ENCODE peak calls at places on chromosome 18, in eight cellular contexts. One of them, this sample, is unnamed.

GRCh38 chr18:46097378-46097852 is 681 bp downstream of the ATP5F1A start:
- DNase-seq in tibial nerve: no peak
- DNase-seq in ovary: no peak
- DNase-seq in A549: no peak
- DNase-seq in HCT116: no peak
- DNase-seq in adrenal gland: peak
- DNase-seq in spleen: no peak
- DNase-seq in IMR-90: no peak
- DNase-seq in this sample: no peak

GRCh38 chr18:46738491-46738890 is 18.4 kb downstream of the ST8SIA5 start:
- DNase-seq in adrenal gland: no peak
- DNase-seq in A549: no peak
- DNase-seq in ovary: no peak
- DNase-seq in spleen: no peak
- DNase-seq in IMR-90: no peak
- DNase-seq in tibial nerve: no peak
- DNase-seq in HCT116: no peak
- DNase-seq in this sample: no peak

GRCh38 chr18:44799422-44800421 is 119.0 kb downstream of the SETBP1 start:
- DNase-seq in adrenal gland: no peak
- DNase-seq in IMR-90: no peak
- DNase-seq in ovary: no peak
- DNase-seq in tibial nerve: no peak
- DNase-seq in spleen: no peak
- DNase-seq in A549: no peak
- DNase-seq in HCT116: no peak
- DNase-seq in this sample: no peak

GRCh38 chr18:39162013-39162412 is 1596.4 kb upstream of the CELF4 start:
- DNase-seq in IMR-90: no peak
- DNase-seq in A549: no peak
- DNase-seq in tibial nerve: no peak
- DNase-seq in HCT116: no peak
- DNase-seq in spleen: no peak
- DNase-seq in ovary: no peak
- DNase-seq in adrenal gland: no peak
- DNase-seq in this sample: no peak

GRCh38 chr18:44098551-44099098 is 582.1 kb upstream of the SETBP1 start:
- DNase-seq in spleen: no peak
- DNase-seq in adrenal gland: no peak
- DNase-seq in ovary: no peak
- DNase-seq in tibial nerve: no peak
- DNase-seq in IMR-90: peak
- DNase-seq in HCT116: no peak
- DNase-seq in A549: peak
- DNase-seq in this sample: no peak

GRCh38 chr18:2425426-2426317 is 145.6 kb downstream of the METTL4 start:
- DNase-seq in HCT116: no peak
- DNase-seq in adrenal gland: no peak
- DNase-seq in ovary: no peak
- DNase-seq in IMR-90: peak
- DNase-seq in spleen: no peak
- DNase-seq in tibial nerve: no peak
- DNase-seq in A549: no peak
- DNase-seq in this sample: no peak

GRCh38 chr18:74082476-74083070 is 65.1 kb downstream of the FBXO15 start:
- DNase-seq in tibial nerve: no peak
- DNase-seq in A549: peak
- DNase-seq in spleen: peak
- DNase-seq in ovary: no peak
- DNase-seq in IMR-90: peak
- DNase-seq in adrenal gland: peak
- DNase-seq in HCT116: peak
- DNase-seq in this sample: peak

GRCh38 chr18:61435064-61435652 is 101.9 kb downstream of the CDH20 start:
- DNase-seq in spleen: no peak
- DNase-seq in HCT116: peak
- DNase-seq in tibial nerve: no peak
- DNase-seq in ovary: no peak
- DNase-seq in A549: peak
- DNase-seq in adrenal gland: no peak
- DNase-seq in IMR-90: peak
- DNase-seq in this sample: no peak

GRCh38 chr18:12359515-12359927 is 17.5 kb downstream of the AFG3L2 start:
- DNase-seq in spleen: no peak
- DNase-seq in IMR-90: peak
- DNase-seq in ovary: no peak
- DNase-seq in tibial nerve: no peak
- DNase-seq in HCT116: no peak
- DNase-seq in A549: no peak
- DNase-seq in adrenal gland: no peak
- DNase-seq in this sample: no peak

GRCh38 chr18:78010363-78010762 is 760.7 kb downstream of the GALR1 start:
- DNase-seq in A549: no peak
- DNase-seq in tibial nerve: no peak
- DNase-seq in adrenal gland: no peak
- DNase-seq in ovary: no peak
- DNase-seq in spleen: no peak
- DNase-seq in HCT116: no peak
- DNase-seq in IMR-90: no peak
- DNase-seq in this sample: no peak

GRCh38 chr18:67402543-67402942 is 114.0 kb downstream of the DSEL start:
- DNase-seq in IMR-90: peak
- DNase-seq in ovary: no peak
- DNase-seq in adrenal gland: no peak
- DNase-seq in tibial nerve: no peak
- DNase-seq in A549: no peak
- DNase-seq in HCT116: no peak
- DNase-seq in spleen: no peak
- DNase-seq in this sample: no peak

GRCh38 chr18:63683890-63684289 is 18.9 kb upstream of the SERPINB11 start:
- DNase-seq in tibial nerve: no peak
- DNase-seq in adrenal gland: no peak
- DNase-seq in spleen: no peak
- DNase-seq in ovary: no peak
- DNase-seq in IMR-90: peak
- DNase-seq in A549: no peak
- DNase-seq in HCT116: no peak
- DNase-seq in this sample: no peak

GRCh38 chr18:59902180-59902992 is 2.6 kb downstream of the PMAIP1 start:
- DNase-seq in IMR-90: peak
- DNase-seq in ovary: no peak
- DNase-seq in A549: no peak
- DNase-seq in HCT116: no peak
- DNase-seq in tibial nerve: no peak
- DNase-seq in spleen: no peak
- DNase-seq in adrenal gland: no peak
- DNase-seq in this sample: no peak

GRCh38 chr18:25921677-25922421 is 168.6 kb downstream of the SS18 start:
- DNase-seq in spleen: no peak
- DNase-seq in ovary: no peak
- DNase-seq in A549: peak
- DNase-seq in HCT116: peak
- DNase-seq in tibial nerve: no peak
- DNase-seq in IMR-90: peak
- DNase-seq in adrenal gland: peak
- DNase-seq in this sample: peak

GRCh38 chr18:3383381-3383915 is 66.5 kb upstream of the TGIF1 start:
- DNase-seq in A549: peak
- DNase-seq in spleen: no peak
- DNase-seq in tibial nerve: no peak
- DNase-seq in HCT116: no peak
- DNase-seq in adrenal gland: no peak
- DNase-seq in IMR-90: no peak
- DNase-seq in ovary: no peak
- DNase-seq in this sample: no peak

GRCh38 chr18:23178661-23179081 is 43.4 kb downstream of the CABLES1 start:
- DNase-seq in IMR-90: no peak
- DNase-seq in HCT116: no peak
- DNase-seq in ovary: no peak
- DNase-seq in A549: no peak
- DNase-seq in adrenal gland: no peak
- DNase-seq in spleen: no peak
- DNase-seq in tibial nerve: no peak
- DNase-seq in this sample: no peak

GRCh38 chr18:24819141-24819890 is 358.9 kb downstream of the HRH4 start:
- DNase-seq in A549: no peak
- DNase-seq in ovary: no peak
- DNase-seq in adrenal gland: no peak
- DNase-seq in tibial nerve: no peak
- DNase-seq in HCT116: no peak
- DNase-seq in IMR-90: no peak
- DNase-seq in spleen: no peak
- DNase-seq in this sample: no peak

GRCh38 chr18:60350975-60351374 is 21.6 kb downstream of the MC4R start:
- DNase-seq in ovary: no peak
- DNase-seq in A549: no peak
- DNase-seq in adrenal gland: no peak
- DNase-seq in HCT116: no peak
- DNase-seq in spleen: no peak
- DNase-seq in IMR-90: peak
- DNase-seq in tibial nerve: no peak
- DNase-seq in this sample: no peak

DNA sequence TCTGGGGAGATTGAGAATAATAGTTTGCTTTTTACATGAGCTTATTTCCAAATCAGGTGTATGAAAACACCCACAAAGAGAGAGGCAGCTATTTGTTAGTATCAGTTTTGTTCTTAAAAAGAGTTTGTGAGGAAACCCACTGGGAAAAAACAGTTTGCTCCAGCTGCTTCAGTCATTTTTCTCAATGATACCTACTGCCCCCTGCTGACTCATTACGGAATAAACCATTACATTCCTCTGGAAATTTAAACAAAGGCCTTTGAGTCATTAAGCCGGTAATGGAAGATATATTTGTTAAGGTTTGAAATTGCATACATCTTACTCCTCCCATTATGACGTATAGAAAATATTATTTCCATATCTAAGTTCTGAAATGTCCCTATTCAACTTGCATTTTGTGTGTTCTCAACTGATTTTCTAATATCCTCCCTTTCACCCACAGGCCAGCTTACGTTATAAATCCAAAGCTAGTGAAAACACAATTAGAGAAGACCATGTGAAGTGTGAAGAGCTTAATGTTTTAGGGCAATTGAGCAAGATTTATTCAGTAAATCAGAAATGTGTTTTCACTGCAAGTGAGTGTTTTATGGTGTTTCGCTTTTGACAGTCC is 761.6 kb downstream of the DSC3 start:
- DNase-seq in A549: peak
- DNase-seq in adrenal gland: no peak
- DNase-seq in ovary: no peak
- DNase-seq in tibial nerve: no peak
- DNase-seq in IMR-90: peak
- DNase-seq in spleen: no peak
- DNase-seq in HCT116: peak
- DNase-seq in this sample: peak
- TF ChIP-seq CTCF in A549: peak
- TF ChIP-seq CTCF in adrenal gland: peak
- TF ChIP-seq CTCF in ovary: no peak
- TF ChIP-seq CTCF in tibial nerve: peak
- TF ChIP-seq CTCF in IMR-90: peak
- TF ChIP-seq CTCF in spleen: peak
- TF ChIP-seq CTCF in HCT116: peak
- TF ChIP-seq CTCF in this sample: peak

GRCh38 chr18:9140381-9140780 is 3.8 kb downstream of the ANKRD12 start:
- DNase-seq in A549: no peak
- DNase-seq in tibial nerve: no peak
- DNase-seq in spleen: no peak
- DNase-seq in IMR-90: no peak
- DNase-seq in adrenal gland: no peak
- DNase-seq in ovary: no peak
- DNase-seq in HCT116: no peak
- DNase-seq in this sample: no peak

GRCh38 chr18:9137168-9138066 is 836 bp downstream of the ANKRD12 start:
- DNase-seq in HCT116: peak
- DNase-seq in IMR-90: peak
- DNase-seq in tibial nerve: peak
- DNase-seq in spleen: peak
- DNase-seq in A549: peak
- DNase-seq in ovary: peak
- DNase-seq in adrenal gland: peak
- DNase-seq in this sample: peak

GRCh38 chr18:9136315-9137141 is at the start of gene ANKRD12:
- DNase-seq in ovary: peak
- DNase-seq in HCT116: peak
- DNase-seq in IMR-90: peak
- DNase-seq in A549: peak
- DNase-seq in tibial nerve: peak
- DNase-seq in adrenal gland: peak
- DNase-seq in spleen: peak
- DNase-seq in this sample: peak

GRCh38 chr18:9139400-9140039 is 2.9 kb downstream of the ANKRD12 start:
- DNase-seq in HCT116: no peak
- DNase-seq in adrenal gland: no peak
- DNase-seq in ovary: no peak
- DNase-seq in tibial nerve: no peak
- DNase-seq in A549: no peak
- DNase-seq in spleen: no peak
- DNase-seq in IMR-90: no peak
- DNase-seq in this sample: no peak

DNA sequence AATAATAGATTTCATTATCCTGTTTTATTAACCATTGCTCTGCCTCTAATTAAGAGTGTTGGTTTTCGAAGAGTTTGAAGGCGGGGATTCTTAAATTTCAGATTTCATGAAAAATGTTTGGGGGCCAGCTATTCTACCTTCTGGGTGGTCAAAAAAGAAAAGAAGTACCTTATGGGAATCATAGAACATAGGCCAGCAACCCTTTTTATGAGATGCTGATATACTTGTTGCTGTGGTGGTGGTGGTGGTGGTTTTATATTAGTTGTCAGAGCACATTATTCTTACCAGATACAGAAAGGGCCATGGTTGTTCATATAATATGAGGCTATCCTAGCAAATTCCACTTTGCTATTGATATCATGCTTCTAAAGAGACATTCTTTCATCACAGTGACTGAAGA is 4.4 kb downstream of the ANKRD12 start:
- DNase-seq in HCT116: no peak
- DNase-seq in adrenal gland: no peak
- DNase-seq in tibial nerve: no peak
- DNase-seq in spleen: no peak
- DNase-seq in IMR-90: no peak
- DNase-seq in ovary: no peak
- DNase-seq in A549: no peak
- DNase-seq in this sample: no peak
- H3K4me3 ChIP-seq in HCT116: no peak
- H3K4me3 ChIP-seq in adrenal gland: no peak
- H3K4me3 ChIP-seq in tibial nerve: no peak
- H3K4me3 ChIP-seq in spleen: no peak
- H3K4me3 ChIP-seq in IMR-90: no peak
- H3K4me3 ChIP-seq in ovary: no peak
- H3K4me3 ChIP-seq in A549: no peak
- H3K4me3 ChIP-seq in this sample: no peak

GRCh38 chr18:80033181-80034067 is 810 bp upstream of the RBFA start:
- DNase-seq in tibial nerve: no peak
- DNase-seq in IMR-90: peak
- DNase-seq in HCT116: no peak
- DNase-seq in spleen: no peak
- DNase-seq in ovary: no peak
- DNase-seq in adrenal gland: no peak
- DNase-seq in A549: peak
- DNase-seq in this sample: peak
- TF ChIP-seq POLR2A in tibial nerve: peak
- TF ChIP-seq POLR2A in IMR-90: peak
- TF ChIP-seq POLR2A in HCT116: no peak
- TF ChIP-seq POLR2A in spleen: no peak
- TF ChIP-seq POLR2A in ovary: peak
- TF ChIP-seq POLR2A in adrenal gland: peak
- TF ChIP-seq POLR2A in A549: peak
- TF ChIP-seq POLR2A in this sample: no peak

GRCh38 chr18:37533647-37534565 is 31.7 kb downstream of the CELF4 start:
- DNase-seq in IMR-90: no peak
- DNase-seq in ovary: no peak
- DNase-seq in HCT116: no peak
- DNase-seq in adrenal gland: no peak
- DNase-seq in spleen: no peak
- DNase-seq in A549: no peak
- DNase-seq in tibial nerve: no peak
- DNase-seq in this sample: no peak
- TF ChIP-seq CTCF in IMR-90: no peak
- TF ChIP-seq CTCF in ovary: no peak
- TF ChIP-seq CTCF in HCT116: peak
- TF ChIP-seq CTCF in adrenal gland: peak
- TF ChIP-seq CTCF in spleen: no peak
- TF ChIP-seq CTCF in A549: no peak
- TF ChIP-seq CTCF in tibial nerve: no peak
- TF ChIP-seq CTCF in this sample: peak